ENCODE peak calls at places on chromosomes 7 and 10, in six cellular contexts. J is NCI-H69; T is NCI-H1436; O is GM12878; N is stimulated activated CD4-positive, alpha-beta T cell treated with anti-CD3 and anti-CD28 coated beads, Interleukin-4, amount 100 ng/mL, for 4 hours; F is stimulated activated CD8-positive, alpha-beta memory T cell treated with anti-CD3 and anti-CD28 coated beads, Interleukin-15, amount 100 ng/mL, for 1 hour. C is an unnamed sample.

GRCh38 chr10:79266092-79266491 is 81.2 kb upstream of the PPIF start:
- DNase-seq in J (no peak), T (peak), O (no peak), N (no peak), F (no peak), C (no peak)

GRCh38 chr7:67341153-67341768 is 344.6 kb downstream of the TYW1 start:
- DNase-seq in J (no peak), T (no peak), O (no peak), N (no peak), F (no peak), C (no peak)

GRCh38 chr10:89684604-89685003 is 16.8 kb upstream of the KIF20B start:
- DNase-seq in J (no peak), T (no peak), O (no peak), N (no peak), F (no peak), C (no peak)

GRCh38 chr10:124138195-124138882 is 44.9 kb upstream of the CHST15 start:
- DNase-seq in J (peak), T (no peak), O (no peak), N (no peak), F (no peak), C (no peak)

GRCh38 chr10:42491001-42491592 is 147.3 kb downstream of the ZNF33B start:
- DNase-seq in J (no peak), T (no peak), O (no peak), N (no peak), F (no peak), C (no peak)

GRCh38 chr10:127576011-127576410 is 26.9 kb downstream of the NPS start:
- DNase-seq in J (no peak), T (no peak), O (no peak), N (no peak), F (no peak), C (no peak)

GRCh38 chr7:96269246-96269994 is 52.5 kb downstream of the SLC25A13 start:
- DNase-seq in J (no peak), T (no peak), O (no peak), N (no peak), F (no peak), C (no peak)

GRCh38 chr10:71423936-71424335 is 27.2 kb downstream of the CDH23 start:
- DNase-seq in J (no peak), T (no peak), O (no peak), N (no peak), F (no peak), C (no peak)

GRCh38 chr7:42495251-42495650 is 258.2 kb upstream of the GLI3 start:
- DNase-seq in J (no peak), T (no peak), O (no peak), N (no peak), F (no peak), C (no peak)

GRCh38 chr7:27576360-27576944 is 86.2 kb downstream of the HIBADH start:
- DNase-seq in J (peak), T (peak), O (no peak), N (no peak), F (no peak), C (peak)

GRCh38 chr7:149872419-149873073 is 1.2 kb upstream of the ATP6V0E2 start:
- DNase-seq in J (peak), T (peak), O (no peak), N (no peak), F (no peak), C (peak)

GRCh38 chr7:29416906-29417305 is 146.7 kb upstream of the PRR15 start:
- DNase-seq in J (no peak), T (no peak), O (no peak), N (no peak), F (no peak), C (no peak)

GRCh38 chr7:66837007-66837406 is 84.0 kb upstream of the TMEM248 start:
- DNase-seq in J (peak), T (no peak), O (no peak), N (peak), F (no peak), C (no peak)

GRCh38 chr7:55084307-55084706 is 65.5 kb downstream of the EGFR start:
- DNase-seq in J (no peak), T (no peak), O (no peak), N (no peak), F (no peak), C (peak)

GRCh38 chr10:34786464-34786863 is 28.6 kb downstream of the PARD3 start:
- DNase-seq in J (peak), T (no peak), O (no peak), N (no peak), F (no peak), C (peak)

GRCh38 chr10:5776881-5777197 is 36.4 kb downstream of the GDI2 start:
- DNase-seq in J (no peak), T (no peak), O (no peak), N (no peak), F (no peak), C (no peak)

GRCh38 chr7:34060548-34060947 is 155.2 kb downstream of the BMPER start:
- DNase-seq in J (no peak), T (no peak), O (no peak), N (no peak), F (no peak), C (no peak)

GRCh38 chr10:97714401-97715258 is 1.1 kb downstream of the MARVELD1 start:
- DNase-seq in J (no peak), T (no peak), O (no peak), N (no peak), F (no peak), C (peak)

GRCh38 chr10:103244663-103245271 is 920 bp upstream of the RPEL1 start:
- DNase-seq in J (peak), T (peak), O (peak), N (peak), F (peak), C (peak)

GRCh38 chr7:1758859-1759521 is 88.9 kb downstream of the ELFN1 start:
- DNase-seq in J (no peak), T (no peak), O (no peak), N (no peak), F (no peak), C (no peak)

GRCh38 chr7:33705333-33705833 is 200.0 kb upstream of the BMPER start:
- DNase-seq in J (no peak), T (no peak), O (no peak), N (no peak), F (no peak), C (no peak)

C was measured in SK-N-DZ.